ENCODE peak calls at places on chromosomes 16 and 17, in seven cellular contexts. Q, Y, I, C, Z, L and V are unnamed samples.

GRCh38 chr17:37608369-37609169 is 649 bp downstream of the SYNRG start:
- DNase-seq in Q (no peak), Y (no peak), I (peak; percentile 38), C (peak; percentile 30), Z (peak; percentile 35), L (no peak), V (no peak)

GRCh38 chr17:6078370-6078950 is 8.3 kb downstream of the WSCD1 start:
- DNase-seq in Q (no peak), Y (no peak), I (no peak), C (no peak), Z (no peak), L (no peak), V (no peak)

GRCh38 chr16:1287982-1288670 is 21.3 kb upstream of the UBE2I start:
- DNase-seq in Q (no peak), Y (no peak), I (no peak), C (no peak), Z (no peak), L (no peak), V (no peak)

GRCh38 chr16:4681471-4682083 is 11.8 kb upstream of the NUDT16L1 start:
- DNase-seq in Q (no peak), Y (no peak), I (no peak), C (no peak), Z (no peak), L (no peak), V (no peak)

GRCh38 chr17:48441231-48441711 is 11.3 kb upstream of the SKAP1 start:
- DNase-seq in Q (no peak), Y (peak; percentile 55), I (no peak), C (no peak), Z (no peak), L (peak; percentile 55), V (no peak)

GRCh38 chr17:40497704-40498103 is 3.7 kb downstream of the TNS4 start:
- DNase-seq in Q (no peak), Y (no peak), I (no peak), C (no peak), Z (no peak), L (no peak), V (no peak)

GRCh38 chr17:43842975-43843325 is 4.0 kb upstream of the CD300LG start:
- DNase-seq in Q (no peak), Y (no peak), I (no peak), C (no peak), Z (no peak), L (no peak), V (no peak)

GRCh38 chr17:73003487-73003886 is 89.0 kb downstream of the SLC39A11 start:
- DNase-seq in Q (no peak), Y (no peak), I (no peak), C (no peak), Z (no peak), L (no peak), V (no peak)

GRCh38 chr16:52035406-52035805 is 511.5 kb downstream of the TOX3 start:
- DNase-seq in Q (no peak), Y (no peak), I (peak; percentile 43), C (no peak), Z (no peak), L (no peak), V (peak; percentile 41)

GRCh38 chr16:22634913-22635312 is 124.2 kb downstream of the NPIPB5 start:
- DNase-seq in Q (no peak), Y (no peak), I (no peak), C (no peak), Z (no peak), L (no peak), V (no peak)

GRCh38 chr17:32484041-32484461 is 2.7 kb upstream of the CDK5R1 start:
- DNase-seq in Q (peak; percentile 35), Y (no peak), I (no peak), C (no peak), Z (peak; percentile 25), L (no peak), V (no peak)

GRCh38 chr17:81330884-81331245 is 35.8 kb upstream of the SLC38A10 start:
- DNase-seq in Q (no peak), Y (no peak), I (no peak), C (no peak), Z (no peak), L (no peak), V (no peak)

GRCh38 chr17:50153650-50154575 is 3.4 kb upstream of the PPP1R9B start:
- DNase-seq in Q (no peak), Y (no peak), I (no peak), C (no peak), Z (no peak), L (no peak), V (no peak)

GRCh38 chr17:77145209-77145608 is 4.4 kb downstream of the SEC14L1 start:
- DNase-seq in Q (no peak), Y (no peak), I (no peak), C (no peak), Z (no peak), L (no peak), V (no peak)

GRCh38 chr16:47310792-47311211 is 150.1 kb downstream of the ITFG1 start:
- DNase-seq in Q (no peak), Y (no peak), I (no peak), C (no peak), Z (no peak), L (no peak), V (no peak)

GRCh38 chr16:8868272-8869211 is at the start of gene CARHSP1:
- DNase-seq in Q (peak; percentile 84), Y (peak; percentile 84), I (peak; percentile 68), C (peak; percentile 78), Z (peak; percentile 89), L (peak; percentile 84), V (no peak)

GRCh38 chr16:84952335-84953050 is 58.8 kb downstream of the ZDHHC7 start:
- DNase-seq in Q (peak; percentile 81), Y (peak; percentile 53), I (peak; percentile 74), C (peak; percentile 34), Z (peak; percentile 91), L (peak; percentile 70), V (peak; percentile 43)